ENCODE peak calls at places on chromosomes 5 and 9, in six cellular contexts. Y is pons; S is NCI-H2029; L is stimulated activated CD8-positive, alpha-beta memory T cell treated with anti-CD3 and anti-CD28 coated beads, Interleukin-7, amount 100 ng/mL, for 1 hour; K is activated naive CD4-positive, alpha-beta T cell treated with Interleukin-2 at 50 U/mL for 16 hours; D is AG08395. A is an unnamed sample.

GRCh38 chr5:102986074-102986473 is 133.9 kb downstream of the GIN1 start:
- DNase-seq in Y (no peak), S (no peak), L (no peak), K (no peak), D (no peak), A (no peak)

GRCh38 chr5:148820778-148821395 is 5.5 kb upstream of the ADRB2 start:
- DNase-seq in Y (no peak), S (no peak), L (no peak), K (no peak), D (no peak), A (no peak)

GRCh38 chr5:55232985-55233928 is at the start of gene CCNO:
- DNase-seq in Y (no peak), S (peak), L (no peak), K (peak), D (peak), A (peak)

GRCh38 chr5:110053824-110054223 is 364.1 kb downstream of the MAN2A1 start:
- DNase-seq in Y (no peak), S (no peak), L (no peak), K (no peak), D (no peak), A (no peak)

GRCh38 chr5:78985407-78986223 is 505 bp upstream of the ARSB start:
- DNase-seq in Y (peak), S (peak), L (no peak), K (peak), D (no peak), A (peak)

GRCh38 chr5:68449380-68449779 is 233.8 kb downstream of the PIK3R1 start:
- DNase-seq in Y (no peak), S (no peak), L (no peak), K (no peak), D (no peak), A (no peak)

GRCh38 chr9:34514401-34514800 is 8.4 kb downstream of the ENHO start:
- DNase-seq in Y (no peak), S (no peak), L (no peak), K (no peak), D (no peak), A (no peak)

GRCh38 chr5:171668097-171668412 is 117.6 kb upstream of the SMIM23 start:
- DNase-seq in Y (no peak), S (no peak), L (no peak), K (no peak), D (no peak), A (no peak)

GRCh38 chr5:38831909-38832308 is 13.9 kb upstream of the OSMR start:
- DNase-seq in Y (peak), S (no peak), L (no peak), K (no peak), D (no peak), A (no peak)

GRCh38 chr9:96050048-96050875 is 174.8 kb downstream of the ERCC6L2 start:
- DNase-seq in Y (no peak), S (no peak), L (no peak), K (no peak), D (no peak), A (no peak)

GRCh38 chr5:160774006-160774405 is 78.0 kb downstream of the ATP10B start:
- DNase-seq in Y (no peak), S (no peak), L (no peak), K (no peak), D (no peak), A (no peak)